ENCODE peak calls at places on chromosomes 12 and 14, in seven cellular contexts. L, A, J, R, U, T and P are unnamed samples.

GRCh38 chr12:131850856-131851559 is 22.8 kb downstream of the MMP17 start:
- DNase-seq in A (no peak), T (peak; percentile 46), R (no peak), U (peak; percentile 72), J (no peak), L (no peak), P (no peak)

GRCh38 chr14:26204954-26205479 is 392.8 kb downstream of the NOVA1 start:
- DNase-seq in U (no peak), T (peak; percentile 31), R (peak; percentile 67), J (no peak), A (no peak), L (no peak), P (no peak)

GRCh38 chr14:94411638-94412037 is 23.2 kb upstream of the SERPINA1 start:
- DNase-seq in R (no peak), U (no peak), L (no peak), A (no peak), T (no peak), J (no peak), P (no peak)

GRCh38 chr12:1576410-1577240 is 17.8 kb downstream of the FBXL14 start:
- DNase-seq in J (no peak), R (no peak), A (no peak), L (no peak), T (peak; percentile 70), U (no peak), P (no peak)

GRCh38 chr14:58954052-58954451 is 234.4 kb upstream of the DAAM1 start:
- DNase-seq in L (no peak), R (no peak), A (no peak), T (no peak), J (no peak), U (no peak), P (no peak)

GRCh38 chr12:19035552-19035951 is 94.0 kb upstream of the PLEKHA5 start:
- DNase-seq in R (no peak), T (peak; percentile 64), L (no peak), A (no peak), U (no peak), J (no peak), P (no peak)

GRCh38 chr12:21308785-21309184 is 25.9 kb downstream of the SLCO1A2 start:
- DNase-seq in L (no peak), A (no peak), J (no peak), U (no peak), T (peak; percentile 1), R (no peak), P (no peak)

GRCh38 chr14:100532154-100532915 is 54.9 kb downstream of the BEGAIN start:
- DNase-seq in A (no peak), L (no peak), U (no peak), R (no peak), J (no peak), T (no peak), P (no peak)

GRCh38 chr12:44385964-44386363 is 490.2 kb downstream of the NELL2 start:
- DNase-seq in U (no peak), A (no peak), R (peak; percentile 15), T (no peak), J (no peak), L (no peak), P (no peak)

GRCh38 chr12:98416845-98417244 is 98.5 kb upstream of the TMPO start:
- DNase-seq in L (no peak), U (no peak), J (no peak), R (peak; percentile 12), T (peak; percentile 85), A (no peak), P (no peak)

GRCh38 chr12:88552672-88553079 is 27.6 kb downstream of the KITLG start:
- DNase-seq in L (no peak), J (no peak), T (peak; percentile 88), R (no peak), A (no peak), U (no peak), P (no peak)

GRCh38 chr12:119911147-119911546 is 34.0 kb upstream of the CIT start:
- DNase-seq in U (no peak), A (no peak), T (peak; percentile 64), L (no peak), R (no peak), J (no peak), P (no peak)

GRCh38 chr12:21169878-21170472 is 39.0 kb downstream of the SLCO1B1 start:
- DNase-seq in J (no peak), T (peak; percentile 69), R (peak; percentile 4), L (no peak), U (peak; percentile 43), A (peak; percentile 21), P (peak; percentile 2)

GRCh38 chr14:105063041-105063440 is 2.2 kb downstream of the GPR132 start:
- DNase-seq in T (no peak), R (no peak), J (no peak), U (no peak), A (no peak), L (no peak), P (no peak)

GRCh38 chr12:110917467-110917866 is 2.9 kb downstream of the MYL2 start:
- DNase-seq in T (peak; percentile 33), R (no peak), L (no peak), U (no peak), J (no peak), A (no peak), P (no peak)

GRCh38 chr12:72974954-72975555 is 702.9 kb downstream of the TRHDE start:
- DNase-seq in R (no peak), J (no peak), U (no peak), L (no peak), A (no peak), T (no peak), P (no peak)

GRCh38 chr14:36579001-36579555 is 3.3 kb downstream of the NKX2-8 start:
- DNase-seq in L (no peak), A (no peak), J (no peak), U (no peak), T (no peak), R (no peak), P (no peak)